ENCODE peak calls at places on chromosomes 4 and X, in four cellular contexts. One of them, this sample, is unnamed.

GRCh38 chr4:24471623-24472510 is 112.5 kb downstream of the DHX15 start:
- DNase-seq in T-helper 2 cell: no peak
- DNase-seq in keratinocyte: no peak
- DNase-seq in SW480: peak; percentile 9
- DNase-seq in this sample: no peak

GRCh38 chr4:109233585-109233984 is 68.9 kb downstream of the COL25A1 start:
- DNase-seq in T-helper 2 cell: no peak
- DNase-seq in keratinocyte: no peak
- DNase-seq in SW480: peak; percentile 1
- DNase-seq in this sample: no peak

GRCh38 chr4:141802324-141802723 is 165.9 kb downstream of the IL15 start:
- DNase-seq in T-helper 2 cell: no peak
- DNase-seq in keratinocyte: no peak
- DNase-seq in SW480: no peak
- DNase-seq in this sample: no peak

GRCh38 chrX:71911023-71911730 is 532 bp downstream of the NHSL2 start:
- DNase-seq in T-helper 2 cell: peak; percentile 26
- DNase-seq in keratinocyte: no peak
- DNase-seq in SW480: no peak
- DNase-seq in this sample: no peak

GRCh38 chr4:80268081-80268823 is 1.8 kb downstream of the FGF5 start:
- DNase-seq in T-helper 2 cell: no peak
- DNase-seq in keratinocyte: no peak
- DNase-seq in SW480: no peak
- DNase-seq in this sample: no peak

GRCh38 chr4:30536231-30536630 is 183.9 kb upstream of the PCDH7 start:
- DNase-seq in T-helper 2 cell: no peak
- DNase-seq in keratinocyte: no peak
- DNase-seq in SW480: peak; percentile 5
- DNase-seq in this sample: no peak

GRCh38 chr4:8267077-8267476 is 2.5 kb upstream of the HTRA3 start:
- DNase-seq in T-helper 2 cell: no peak
- DNase-seq in keratinocyte: no peak
- DNase-seq in SW480: peak; percentile 25
- DNase-seq in this sample: no peak

GRCh38 chrX:39728025-39728424 is 369.7 kb downstream of the BCOR start:
- DNase-seq in T-helper 2 cell: no peak
- DNase-seq in keratinocyte: no peak
- DNase-seq in SW480: no peak
- DNase-seq in this sample: no peak

GRCh38 chrX:112147206-112147605 is 64.6 kb upstream of the TRPC5 start:
- DNase-seq in T-helper 2 cell: no peak
- DNase-seq in keratinocyte: no peak
- DNase-seq in SW480: peak; percentile 2
- DNase-seq in this sample: no peak

GRCh38 chrX:27336466-27337091 is 126.6 kb downstream of the PPP4R3C start:
- DNase-seq in T-helper 2 cell: no peak
- DNase-seq in keratinocyte: no peak
- DNase-seq in SW480: peak; percentile 10
- DNase-seq in this sample: no peak

GRCh38 chr4:144338148-144338547 is 197.6 kb upstream of the GYPA start:
- DNase-seq in T-helper 2 cell: no peak
- DNase-seq in keratinocyte: no peak
- DNase-seq in SW480: no peak
- DNase-seq in this sample: no peak

GRCh38 chr4:166675411-166675810 is 558.9 kb downstream of the SPOCK3 start:
- DNase-seq in T-helper 2 cell: no peak
- DNase-seq in keratinocyte: no peak
- DNase-seq in SW480: peak; percentile 2
- DNase-seq in this sample: no peak

GRCh38 chrX:103687073-103687695 is 685 bp upstream of the MORF4L2 start:
- DNase-seq in T-helper 2 cell: peak; percentile 81
- DNase-seq in keratinocyte: no peak
- DNase-seq in SW480: peak; percentile 78
- DNase-seq in this sample: peak; percentile 73

GRCh38 chrX:11380187-11380586 is 87.0 kb downstream of the AMELX start:
- DNase-seq in T-helper 2 cell: no peak
- DNase-seq in keratinocyte: no peak
- DNase-seq in SW480: no peak
- DNase-seq in this sample: no peak

GRCh38 chrX:40098264-40099045 is 697 bp upstream of the BCOR start:
- DNase-seq in T-helper 2 cell: peak; percentile 69
- DNase-seq in keratinocyte: no peak
- DNase-seq in SW480: peak; percentile 79
- DNase-seq in this sample: peak; percentile 42

GRCh38 chr4:3756343-3757059 is 9.7 kb upstream of the ADRA2C start:
- DNase-seq in T-helper 2 cell: no peak
- DNase-seq in keratinocyte: no peak
- DNase-seq in SW480: no peak
- DNase-seq in this sample: no peak

GRCh38 chr4:176789955-176790354 is 2.8 kb downstream of the VEGFC start:
- DNase-seq in T-helper 2 cell: no peak
- DNase-seq in keratinocyte: peak; percentile 53
- DNase-seq in SW480: peak; percentile 21
- DNase-seq in this sample: no peak

GRCh38 chrX:110210417-110211139 is 107.3 kb downstream of the AMMECR1 start:
- DNase-seq in T-helper 2 cell: no peak
- DNase-seq in keratinocyte: peak; percentile 42
- DNase-seq in SW480: peak; percentile 74
- DNase-seq in this sample: no peak

GRCh38 chr4:41145571-41146078 is 68.7 kb downstream of the APBB2 start:
- DNase-seq in T-helper 2 cell: no peak
- DNase-seq in keratinocyte: no peak
- DNase-seq in SW480: peak; percentile 79
- DNase-seq in this sample: no peak